ENCODE peak calls at places on chromosomes 3 and 15, in seven cellular contexts. M, C, H, F, Z, S and O are unnamed samples. For H3K4me1, the result is how much of the 10 kb centered on the place peaks cover.

GRCh38 chr3:127037423-127037841 is 54.5 kb downstream of the PLXNA1 start:
- DNase-seq in C (no peak), H (no peak), Z (no peak), S (no peak), M (no peak), F (peak), O (peak)

GRCh38 chr3:14397531-14397930 is 4.9 kb upstream of the SLC6A6 start:
- DNase-seq in M (no peak), C (no peak), Z (no peak), H (no peak), S (no peak), F (no peak), O (no peak)

GRCh38 chr15:59349715-59350420 is 22.8 kb downstream of the MYO1E start:
- DNase-seq in C (peak), S (peak), M (peak), H (no peak), Z (no peak), F (peak), O (no peak)

GRCh38 chr3:142930510-142930909 is 33.0 kb downstream of the PAQR9 start:
- DNase-seq in H (peak), Z (no peak), S (no peak), F (no peak), M (no peak), C (no peak), O (no peak)

GRCh38 chr3:40691598-40691905 is 166.8 kb downstream of the ZNF621 start:
- DNase-seq in S (no peak), Z (no peak), H (no peak), F (no peak), C (peak), M (no peak), O (peak)

GRCh38 chr3:52090620-52091468 is 34.5 kb upstream of the DUSP7 start:
- DNase-seq in M (no peak), S (peak), F (no peak), H (no peak), Z (no peak), C (no peak), O (no peak)

GRCh38 chr3:15647629-15648167 is 46.2 kb downstream of the BTD start:
- DNase-seq in H (no peak), C (peak), S (no peak), F (no peak), Z (peak), M (no peak), O (no peak)

GRCh38 chr3:178823556-178824229 is 247.9 kb downstream of the ZMAT3 start:
- DNase-seq in M (peak), Z (no peak), F (no peak), H (no peak), C (no peak), S (no peak), O (no peak)

GRCh38 chr3:55631766-55632331 is 144.7 kb upstream of the WNT5A start:
- DNase-seq in F (no peak), C (no peak), H (no peak), M (no peak), S (no peak), Z (no peak), O (no peak)

GRCh38 chr15:36110659-36110993 is 468.8 kb upstream of the CDIN1 start:
- DNase-seq in H (no peak), Z (no peak), F (no peak), S (no peak), C (no peak), M (no peak), O (no peak)

GRCh38 chr3:172135185-172135584 is 95.8 kb downstream of the FNDC3B start:
- DNase-seq in C (peak), M (no peak), H (no peak), F (no peak), Z (no peak), S (no peak), O (no peak)
- H3K27ac ChIP-seq in C (peak), M (peak), H (no peak), F (peak), Z (peak), S (peak), O (no peak)

GRCh38 chr15:64854041-64854440 is 12.3 kb downstream of the PLEKHO2 start:
- DNase-seq in C (no peak), Z (no peak), M (no peak), F (no peak), S (no peak), H (no peak), O (no peak)
- H3K4me1 ChIP-seq in C (under half), Z (under half), M (under half), F (under half), S (under half), H (half or more), O (half or more)

DNA sequence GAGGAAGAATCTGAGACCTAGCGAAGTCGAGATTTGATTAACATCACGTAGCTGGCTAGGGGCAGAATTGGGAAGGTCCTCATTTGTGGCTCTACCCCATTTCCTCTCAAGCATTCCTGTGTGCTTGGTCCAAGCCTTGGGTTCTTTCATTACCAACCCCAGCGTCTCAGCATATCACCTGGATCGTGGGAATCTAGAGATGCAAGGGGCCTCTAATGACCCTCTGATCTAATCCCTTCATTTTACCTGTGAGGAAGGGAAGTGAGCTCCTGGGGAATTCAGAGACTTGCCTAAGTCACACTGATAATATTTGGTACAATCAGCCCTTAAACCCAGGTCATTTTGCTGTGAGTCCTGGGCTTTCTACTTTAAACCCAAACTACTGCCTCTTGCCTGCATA is 2.0 kb downstream of the GPR87 start:
- DNase-seq in C (no peak), H (no peak), M (no peak), F (no peak), S (no peak), Z (no peak), O (no peak)
- H3K4me3 ChIP-seq in C (no peak), H (no peak), M (no peak), F (peak), S (no peak), Z (no peak), O (no peak)

GRCh38 chr3:153722157-153722556 is 399.0 kb upstream of the ARHGEF26 start:
- DNase-seq in F (no peak), M (no peak), C (no peak), H (no peak), Z (no peak), S (no peak), O (no peak)
- H3K27ac ChIP-seq in F (no peak), M (no peak), C (no peak), H (no peak), Z (no peak), S (no peak), O (no peak)

GRCh38 chr3:123307064-123307463 is 105.3 kb downstream of the SEC22A start:
- DNase-seq in M (no peak), C (no peak), F (no peak), S (no peak), H (no peak), Z (no peak), O (no peak)

GRCh38 chr3:123311201-123311600 is 109.5 kb downstream of the SEC22A start:
- DNase-seq in M (no peak), F (no peak), H (no peak), S (no peak), Z (no peak), C (no peak), O (no peak)

GRCh38 chr3:123312331-123313265 is 110.9 kb downstream of the SEC22A start:
- DNase-seq in C (no peak), M (no peak), Z (no peak), H (no peak), S (no peak), F (no peak), O (no peak)

GRCh38 chr3:123310741-123311140 is 109.0 kb downstream of the SEC22A start:
- DNase-seq in H (no peak), S (no peak), M (no peak), Z (no peak), C (no peak), F (no peak), O (no peak)

DNA sequence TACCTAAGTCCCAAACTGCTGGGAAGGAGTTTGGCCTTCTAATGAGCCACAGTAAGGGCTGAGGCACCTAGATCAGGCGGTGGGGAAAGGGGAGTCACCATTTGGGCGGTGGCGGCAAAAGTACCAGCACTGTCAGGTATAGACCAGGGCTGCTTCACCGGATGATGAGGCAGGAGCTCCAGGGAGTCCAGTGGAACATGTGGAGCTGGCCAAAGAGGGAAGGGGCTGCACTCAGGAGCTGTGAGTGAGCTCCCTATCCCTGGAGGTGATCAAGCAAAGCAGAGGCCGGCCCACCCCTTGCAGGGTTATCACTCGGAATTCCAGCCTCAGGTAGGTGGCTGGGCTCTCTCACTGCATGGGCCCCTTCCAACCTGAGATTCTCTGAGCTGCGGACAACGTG is 108.4 kb downstream of the SEC22A start:
- DNase-seq in H (no peak), F (no peak), Z (no peak), S (no peak), M (no peak), C (no peak), O (no peak)
- H3K4me1 ChIP-seq in H (under half), F (under half), Z (under half), S (under half), M (under half), C (under half), O (under half)

GRCh38 chr3:57230006-57230405 is 2.5 kb downstream of the APPL1 start:
- DNase-seq in Z (no peak), H (no peak), F (no peak), C (no peak), S (no peak), M (no peak), O (no peak)
- H3K4me3 ChIP-seq in Z (no peak), H (no peak), F (no peak), C (no peak), S (no peak), M (no peak), O (no peak)

DNA sequence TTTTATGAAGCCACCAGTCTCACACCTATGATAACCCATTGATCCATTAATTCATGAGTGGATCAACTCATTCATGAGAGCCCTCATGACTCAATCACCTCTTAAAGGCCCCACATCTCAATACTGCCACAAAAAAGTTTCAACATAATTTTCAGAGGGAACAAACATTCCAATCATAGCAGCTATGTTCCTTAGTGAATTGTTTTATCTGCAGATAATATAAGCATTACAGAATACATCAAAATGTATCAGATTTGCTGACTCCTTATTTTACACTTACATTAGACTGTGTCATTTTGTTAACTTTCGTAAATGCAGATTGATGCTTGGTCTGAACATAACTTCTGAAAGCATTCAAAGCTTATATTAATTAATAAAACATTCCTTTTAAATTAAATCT is 155.3 kb upstream of the MBNL1 start:
- DNase-seq in Z (no peak), H (no peak), S (no peak), C (no peak), M (no peak), F (no peak), O (no peak)
- H3K27ac ChIP-seq in Z (no peak), H (no peak), S (no peak), C (no peak), M (no peak), F (no peak), O (no peak)

GRCh38 chr3:58048301-58048700 is 40.1 kb downstream of the FLNB start:
- DNase-seq in F (no peak), Z (no peak), S (no peak), H (no peak), C (peak), M (no peak), O (no peak)
- H3K4me1 ChIP-seq in F (half or more), Z (under half), S (half or more), H (half or more), C (half or more), M (under half), O (half or more)